ENCODE peak calls at places on chromosomes 3 and 15, in five cellular contexts. One of them, this sample, is unnamed.

GRCh38 chr3:129034650-129035049 is 25.9 kb upstream of the GP9 start:
- ATAC-seq in heart left ventricle: no peak
- ATAC-seq in CD4-positive, CD25-positive, alpha-beta regulatory T cell: no peak
- ATAC-seq in upper lobe of right lung: no peak
- ATAC-seq in lung: no peak
- ATAC-seq in this sample: no peak

GRCh38 chr3:197674741-197675567 is 61.8 kb downstream of the RUBCN start:
- ATAC-seq in upper lobe of right lung: no peak
- ATAC-seq in heart left ventricle: no peak
- ATAC-seq in lung: no peak
- ATAC-seq in CD4-positive, CD25-positive, alpha-beta regulatory T cell: no peak
- ATAC-seq in this sample: no peak

GRCh38 chr3:133956982-133957381 is 61.3 kb upstream of the RAB6B start:
- ATAC-seq in lung: no peak
- ATAC-seq in upper lobe of right lung: no peak
- ATAC-seq in CD4-positive, CD25-positive, alpha-beta regulatory T cell: no peak
- ATAC-seq in heart left ventricle: no peak
- ATAC-seq in this sample: no peak

GRCh38 chr3:126481808-126482502 is 6.3 kb upstream of the ZXDC start:
- ATAC-seq in upper lobe of right lung: no peak
- ATAC-seq in heart left ventricle: no peak
- ATAC-seq in CD4-positive, CD25-positive, alpha-beta regulatory T cell: no peak
- ATAC-seq in lung: no peak
- ATAC-seq in this sample: peak; percentile 2

GRCh38 chr15:85685366-85685765 is 109.4 kb downstream of the KLHL25 start:
- ATAC-seq in lung: no peak
- ATAC-seq in upper lobe of right lung: no peak
- ATAC-seq in CD4-positive, CD25-positive, alpha-beta regulatory T cell: no peak
- ATAC-seq in heart left ventricle: peak; percentile 38
- ATAC-seq in this sample: no peak

GRCh38 chr3:96813134-96813819 is 1.1 kb upstream of the EPHA6 start:
- ATAC-seq in heart left ventricle: peak; percentile 85
- ATAC-seq in CD4-positive, CD25-positive, alpha-beta regulatory T cell: peak; percentile 48
- ATAC-seq in upper lobe of right lung: peak; percentile 94
- ATAC-seq in lung: peak; percentile 84
- ATAC-seq in this sample: peak; percentile 87

GRCh38 chr15:37245358-37245757 is 145.0 kb upstream of the MEIS2 start:
- ATAC-seq in upper lobe of right lung: no peak
- ATAC-seq in lung: no peak
- ATAC-seq in heart left ventricle: no peak
- ATAC-seq in CD4-positive, CD25-positive, alpha-beta regulatory T cell: no peak
- ATAC-seq in this sample: no peak

GRCh38 chr3:63914312-63914711 is 2.1 kb upstream of the SCAANT1 start:
- ATAC-seq in CD4-positive, CD25-positive, alpha-beta regulatory T cell: no peak
- ATAC-seq in lung: no peak
- ATAC-seq in upper lobe of right lung: no peak
- ATAC-seq in heart left ventricle: no peak
- ATAC-seq in this sample: no peak

GRCh38 chr15:31333119-31333518 is 6.5 kb downstream of the KLF13 start:
- ATAC-seq in lung: peak; percentile 11
- ATAC-seq in CD4-positive, CD25-positive, alpha-beta regulatory T cell: no peak
- ATAC-seq in upper lobe of right lung: peak; percentile 63
- ATAC-seq in heart left ventricle: no peak
- ATAC-seq in this sample: no peak

GRCh38 chr15:92848852-92849598 is 51.1 kb upstream of the CHD2 start:
- ATAC-seq in heart left ventricle: no peak
- ATAC-seq in lung: no peak
- ATAC-seq in upper lobe of right lung: peak; percentile 51
- ATAC-seq in CD4-positive, CD25-positive, alpha-beta regulatory T cell: peak; percentile 95
- ATAC-seq in this sample: no peak

GRCh38 chr3:17322106-17322793 is 420.2 kb downstream of the TBC1D5 start:
- ATAC-seq in heart left ventricle: no peak
- ATAC-seq in upper lobe of right lung: no peak
- ATAC-seq in CD4-positive, CD25-positive, alpha-beta regulatory T cell: peak; percentile 28
- ATAC-seq in lung: no peak
- ATAC-seq in this sample: no peak

GRCh38 chr3:64825404-64825803 is 137.6 kb upstream of the ADAMTS9 start:
- ATAC-seq in upper lobe of right lung: no peak
- ATAC-seq in heart left ventricle: no peak
- ATAC-seq in lung: no peak
- ATAC-seq in CD4-positive, CD25-positive, alpha-beta regulatory T cell: no peak
- ATAC-seq in this sample: no peak

GRCh38 chr15:72124218-72124617 is 6.0 kb downstream of the SENP8 start:
- ATAC-seq in heart left ventricle: no peak
- ATAC-seq in CD4-positive, CD25-positive, alpha-beta regulatory T cell: no peak
- ATAC-seq in upper lobe of right lung: no peak
- ATAC-seq in lung: no peak
- ATAC-seq in this sample: no peak

GRCh38 chr3:152323834-152324233 is 55.1 kb downstream of the MBNL1 start:
- ATAC-seq in lung: no peak
- ATAC-seq in CD4-positive, CD25-positive, alpha-beta regulatory T cell: peak; percentile 40
- ATAC-seq in upper lobe of right lung: no peak
- ATAC-seq in heart left ventricle: peak; percentile 19
- ATAC-seq in this sample: no peak

GRCh38 chr3:152321806-152322377 is 53.2 kb downstream of the MBNL1 start:
- ATAC-seq in upper lobe of right lung: no peak
- ATAC-seq in CD4-positive, CD25-positive, alpha-beta regulatory T cell: no peak
- ATAC-seq in lung: no peak
- ATAC-seq in heart left ventricle: peak; percentile 68
- ATAC-seq in this sample: peak; percentile 49

GRCh38 chr3:152325136-152325535 is 56.4 kb downstream of the MBNL1 start:
- ATAC-seq in lung: no peak
- ATAC-seq in CD4-positive, CD25-positive, alpha-beta regulatory T cell: no peak
- ATAC-seq in heart left ventricle: no peak
- ATAC-seq in upper lobe of right lung: no peak
- ATAC-seq in this sample: no peak

GRCh38 chr3:152321321-152321720 is 52.6 kb downstream of the MBNL1 start:
- ATAC-seq in upper lobe of right lung: no peak
- ATAC-seq in lung: no peak
- ATAC-seq in CD4-positive, CD25-positive, alpha-beta regulatory T cell: no peak
- ATAC-seq in heart left ventricle: no peak
- ATAC-seq in this sample: no peak

DNA sequence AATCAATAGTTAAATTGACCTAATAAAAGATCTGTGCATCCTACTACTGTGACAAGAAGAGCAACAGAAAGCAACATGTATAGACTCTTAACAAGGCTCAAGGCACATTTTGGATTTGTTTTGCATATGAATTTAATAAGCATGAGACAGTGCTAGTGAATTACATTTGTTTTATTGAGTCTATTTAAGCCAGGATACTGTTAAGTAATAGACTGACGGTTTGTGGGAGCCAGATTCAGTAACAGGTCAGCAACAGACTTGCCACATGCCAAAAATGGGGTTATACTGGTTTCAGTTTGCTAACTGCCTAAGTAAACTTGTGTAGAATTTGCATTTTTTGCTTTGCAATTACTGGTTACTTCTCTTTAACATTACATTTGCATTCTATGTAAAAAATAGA is 54.0 kb downstream of the MBNL1 start:
- ATAC-seq in heart left ventricle: peak; percentile 25
- ATAC-seq in upper lobe of right lung: peak; percentile 42
- ATAC-seq in CD4-positive, CD25-positive, alpha-beta regulatory T cell: no peak
- ATAC-seq in lung: no peak
- ATAC-seq in this sample: peak; percentile 48
- H3K4me1 ChIP-seq in heart left ventricle: peaks cover 65% of the 10 kb centered on the region
- H3K4me1 ChIP-seq in upper lobe of right lung: peaks cover 66% of the 10 kb centered on the region
- H3K4me1 ChIP-seq in CD4-positive, CD25-positive, alpha-beta regulatory T cell: peaks cover 79% of the 10 kb centered on the region
- H3K4me1 ChIP-seq in lung: peaks cover 2% of the 10 kb centered on the region
- H3K4me1 ChIP-seq in this sample: peaks cover 84% of the 10 kb centered on the region

DNA sequence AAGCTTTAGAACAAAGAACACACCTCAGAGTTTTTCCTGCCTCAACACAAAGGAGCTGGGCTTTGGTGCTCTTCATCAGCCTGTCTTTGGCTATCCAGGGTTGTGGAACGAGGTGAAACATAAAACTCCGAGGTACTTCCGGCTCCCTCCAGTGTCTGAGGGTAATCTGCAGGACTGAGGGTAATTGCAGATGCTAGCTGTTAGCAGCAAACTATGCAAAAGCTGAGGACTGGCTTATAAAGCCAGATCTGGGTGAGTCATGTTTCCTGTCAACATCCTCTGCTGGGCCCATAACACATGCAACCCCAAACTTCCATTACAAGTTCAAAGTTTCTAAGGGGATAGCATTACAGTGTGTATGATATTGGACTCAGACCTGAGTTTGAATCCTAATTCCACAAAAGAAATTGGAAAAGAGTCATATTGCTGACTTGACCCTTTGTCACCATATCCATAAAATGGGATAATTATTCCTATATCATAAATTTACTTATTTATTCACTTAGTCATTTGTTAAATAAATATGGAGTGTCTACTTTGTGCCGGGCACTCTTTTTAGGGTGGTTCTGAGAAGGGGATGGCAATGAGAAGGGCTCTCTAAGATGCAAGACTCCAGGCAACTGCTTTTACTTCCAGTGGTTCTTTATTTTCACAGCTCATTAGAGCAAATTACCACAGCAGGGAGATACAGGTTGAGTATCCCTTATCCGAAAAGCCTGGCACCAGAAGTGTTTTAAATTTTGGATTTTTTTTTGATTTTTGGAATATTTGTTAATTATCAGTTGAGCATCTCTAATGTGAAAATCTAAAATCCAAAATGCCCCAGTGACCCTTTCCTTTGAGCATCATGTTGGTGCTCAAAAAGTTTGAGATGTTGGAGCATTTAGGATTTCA is 9.5 kb upstream of the TRIM69 start:
- ATAC-seq in upper lobe of right lung: peak; percentile 34
- ATAC-seq in heart left ventricle: peak; percentile 39
- ATAC-seq in CD4-positive, CD25-positive, alpha-beta regulatory T cell: peak; percentile 68
- ATAC-seq in lung: peak; percentile 38
- ATAC-seq in this sample: peak; percentile 32
- H3K4me1 ChIP-seq in upper lobe of right lung: peaks cover 43% of the 10 kb centered on the region
- H3K4me1 ChIP-seq in heart left ventricle: peaks cover 44% of the 10 kb centered on the region
- H3K4me1 ChIP-seq in CD4-positive, CD25-positive, alpha-beta regulatory T cell: peaks cover 89% of the 10 kb centered on the region
- H3K4me1 ChIP-seq in lung: peaks cover 2% of the 10 kb centered on the region
- H3K4me1 ChIP-seq in this sample: no peaks in the 10 kb centered on the region

DNA sequence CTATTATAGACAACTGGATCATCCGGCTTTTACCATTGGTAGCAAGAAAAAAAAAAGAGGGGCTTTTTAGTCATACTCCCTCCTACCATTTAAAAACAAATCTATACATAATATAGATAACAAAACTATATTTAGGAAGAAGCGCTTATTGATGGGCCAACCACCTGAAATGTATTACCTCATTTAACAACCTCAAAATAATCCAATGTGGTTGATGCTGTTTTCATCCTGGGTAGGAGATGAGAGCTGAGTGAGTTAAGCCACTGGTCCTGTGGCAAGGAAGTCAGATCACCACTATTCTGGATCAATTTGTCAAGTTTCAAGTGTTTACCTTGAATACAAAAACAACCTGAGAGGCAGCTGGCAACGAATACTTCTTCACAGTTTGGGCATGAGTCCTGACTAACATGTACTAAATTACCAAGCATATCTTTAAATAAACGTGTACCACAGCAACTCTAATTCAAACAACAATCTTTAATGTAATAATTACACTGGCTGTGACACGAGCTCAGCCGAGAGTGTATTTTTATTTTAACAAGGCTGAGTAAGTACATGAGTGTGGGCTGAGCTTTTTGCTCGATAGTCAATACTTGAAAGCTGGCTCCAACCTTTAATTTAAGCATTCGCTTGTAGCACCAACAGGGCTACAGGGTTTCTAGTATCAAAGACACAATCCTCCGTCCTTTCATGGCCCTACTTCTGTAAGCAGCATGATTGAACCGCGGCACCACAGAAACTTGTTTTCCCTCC is 93.7 kb upstream of the ICE2 start:
- ATAC-seq in upper lobe of right lung: no peak
- ATAC-seq in heart left ventricle: no peak
- ATAC-seq in lung: no peak
- ATAC-seq in CD4-positive, CD25-positive, alpha-beta regulatory T cell: no peak
- ATAC-seq in this sample: no peak
- H3K4me1 ChIP-seq in upper lobe of right lung: no peaks in the 10 kb centered on the region
- H3K4me1 ChIP-seq in heart left ventricle: peaks cover 14% of the 10 kb centered on the region
- H3K4me1 ChIP-seq in lung: peaks cover 4% of the 10 kb centered on the region
- H3K4me1 ChIP-seq in CD4-positive, CD25-positive, alpha-beta regulatory T cell: peaks cover 98% of the 10 kb centered on the region
- H3K4me1 ChIP-seq in this sample: peaks cover 14% of the 10 kb centered on the region

DNA sequence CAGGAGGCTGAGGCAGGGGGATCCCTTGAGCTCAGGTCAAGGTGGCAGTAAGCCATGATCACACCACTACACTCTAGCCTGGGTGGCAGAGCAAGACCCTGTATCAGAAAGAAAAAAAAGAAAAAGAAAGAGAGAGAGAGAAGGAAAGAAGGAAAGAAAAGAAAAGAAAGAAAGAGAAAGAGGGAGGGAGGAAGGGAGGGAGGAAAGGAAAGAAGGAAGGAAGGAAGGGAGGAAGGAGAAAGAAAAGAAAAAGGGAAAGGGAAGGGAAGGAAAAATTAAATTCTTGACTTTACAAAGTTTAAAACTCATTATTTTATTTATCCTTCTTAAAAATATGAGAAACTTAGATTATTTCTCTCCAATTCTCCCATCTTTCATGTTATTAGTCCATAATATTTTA is 17.1 kb upstream of the IDH2 start:
- ATAC-seq in lung: no peak
- ATAC-seq in heart left ventricle: no peak
- ATAC-seq in CD4-positive, CD25-positive, alpha-beta regulatory T cell: no peak
- ATAC-seq in upper lobe of right lung: no peak
- ATAC-seq in this sample: no peak
- H3K4me1 ChIP-seq in lung: no peaks in the 10 kb centered on the region
- H3K4me1 ChIP-seq in heart left ventricle: no peaks in the 10 kb centered on the region
- H3K4me1 ChIP-seq in CD4-positive, CD25-positive, alpha-beta regulatory T cell: no peaks in the 10 kb centered on the region
- H3K4me1 ChIP-seq in upper lobe of right lung: no peaks in the 10 kb centered on the region
- H3K4me1 ChIP-seq in this sample: no peaks in the 10 kb centered on the region

GRCh38 chr3:26556637-26557036 is 65.9 kb upstream of the LRRC3B start:
- ATAC-seq in heart left ventricle: no peak
- ATAC-seq in upper lobe of right lung: no peak
- ATAC-seq in lung: no peak
- ATAC-seq in CD4-positive, CD25-positive, alpha-beta regulatory T cell: no peak
- ATAC-seq in this sample: no peak

GRCh38 chr3:26559252-26559651 is 63.3 kb upstream of the LRRC3B start:
- ATAC-seq in heart left ventricle: no peak
- ATAC-seq in CD4-positive, CD25-positive, alpha-beta regulatory T cell: no peak
- ATAC-seq in lung: no peak
- ATAC-seq in upper lobe of right lung: no peak
- ATAC-seq in this sample: no peak

GRCh38 chr3:26558257-26558656 is 64.3 kb upstream of the LRRC3B start:
- ATAC-seq in upper lobe of right lung: no peak
- ATAC-seq in lung: no peak
- ATAC-seq in CD4-positive, CD25-positive, alpha-beta regulatory T cell: no peak
- ATAC-seq in heart left ventricle: no peak
- ATAC-seq in this sample: no peak

GRCh38 chr3:26562324-26562723 is 60.2 kb upstream of the LRRC3B start:
- ATAC-seq in heart left ventricle: no peak
- ATAC-seq in CD4-positive, CD25-positive, alpha-beta regulatory T cell: no peak
- ATAC-seq in lung: no peak
- ATAC-seq in upper lobe of right lung: no peak
- ATAC-seq in this sample: no peak
- H3K4me1 ChIP-seq in heart left ventricle: no peaks in the 10 kb centered on the region
- H3K4me1 ChIP-seq in CD4-positive, CD25-positive, alpha-beta regulatory T cell: no peaks in the 10 kb centered on the region
- H3K4me1 ChIP-seq in lung: no peaks in the 10 kb centered on the region
- H3K4me1 ChIP-seq in upper lobe of right lung: no peaks in the 10 kb centered on the region
- H3K4me1 ChIP-seq in this sample: no peaks in the 10 kb centered on the region

GRCh38 chr15:101203607-101204006 is 48.2 kb downstream of the CHSY1 start:
- ATAC-seq in lung: no peak
- ATAC-seq in heart left ventricle: no peak
- ATAC-seq in CD4-positive, CD25-positive, alpha-beta regulatory T cell: no peak
- ATAC-seq in upper lobe of right lung: no peak
- ATAC-seq in this sample: no peak
- H3K4me1 ChIP-seq in lung: peaks cover 29% of the 10 kb centered on the region
- H3K4me1 ChIP-seq in heart left ventricle: peaks cover 45% of the 10 kb centered on the region
- H3K4me1 ChIP-seq in CD4-positive, CD25-positive, alpha-beta regulatory T cell: peaks cover 59% of the 10 kb centered on the region
- H3K4me1 ChIP-seq in upper lobe of right lung: peaks cover 81% of the 10 kb centered on the region
- H3K4me1 ChIP-seq in this sample: peaks cover 90% of the 10 kb centered on the region